ENCODE peak calls at places on chromosomes 3 and 15, in ten cellular contexts. N is hepatocyte, Z is glutamatergic neuron, Y is endothelial cell of umbilical vein, A is astrocyte of the cerebellum, C is GM06990, E is WTC11, T is Calu3, F is astrocyte, Q is body of pancreas. L is an unnamed sample.

GRCh38 chr3:41131224-41131623 is 68.1 kb upstream of the CTNNB1 start:
- DNase-seq in N (no peak), Z (no peak), Y (no peak), A (peak; percentile 23), C (no peak), E (peak; percentile 28), T (no peak), F (peak; percentile 20), Q (no peak), L (no peak)

GRCh38 chr3:139113231-139113749 is 68.6 kb upstream of the PRR23C start:
- DNase-seq in N (no peak), Z (no peak), Y (no peak), A (no peak), C (no peak), E (no peak), T (no peak), F (no peak), Q (no peak), L (no peak)

GRCh38 chr3:127857270-127857801 is 35.0 kb upstream of the MGLL start:
- DNase-seq in N (no peak), Z (no peak), Y (no peak), A (no peak), C (no peak), E (no peak), T (no peak), F (no peak), Q (no peak), L (peak; percentile 52)

GRCh38 chr15:99122831-99123705 is 18.2 kb downstream of the SYNM start:
- DNase-seq in N (no peak), Z (no peak), Y (peak; percentile 26), A (no peak), C (no peak), E (no peak), T (no peak), F (no peak), Q (no peak), L (no peak)

GRCh38 chr15:35118987-35119386 is 33.9 kb upstream of the NANOGP8 start:
- DNase-seq in N (no peak), Z (no peak), Y (no peak), A (no peak), C (no peak), E (no peak), T (no peak), F (no peak), Q (no peak), L (no peak)

GRCh38 chr3:41299036-41299435 is 99.7 kb downstream of the CTNNB1 start:
- DNase-seq in N (no peak), Z (no peak), Y (no peak), A (no peak), C (no peak), E (no peak), T (no peak), F (no peak), Q (no peak), L (no peak)

GRCh38 chr15:75203017-75203907 is 1.6 kb downstream of the C15orf39 start:
- DNase-seq in N (no peak), Z (no peak), Y (peak; percentile 50), A (no peak), C (no peak), E (no peak), T (no peak), F (no peak), Q (no peak), L (no peak)

GRCh38 chr15:99983171-99983891 is 250.1 kb upstream of the LYSMD4 start:
- DNase-seq in N (no peak), Z (no peak), Y (no peak), A (no peak), C (no peak), E (peak; percentile 53), T (no peak), F (no peak), Q (no peak), L (no peak)

GRCh38 chr3:101695779-101696372 is 9.4 kb upstream of the RPL24 start:
- DNase-seq in N (peak; percentile 79), Z (no peak), Y (peak; percentile 68), A (no peak), C (no peak), E (no peak), T (peak; percentile 42), F (peak; percentile 25), Q (no peak), L (no peak)

GRCh38 chr3:47113669-47114365 is 50.1 kb downstream of the SETD2 start:
- DNase-seq in N (no peak), Z (no peak), Y (no peak), A (peak; percentile 39), C (peak; percentile 30), E (no peak), T (no peak), F (peak; percentile 94), Q (no peak), L (no peak)

GRCh38 chr15:72271895-72272212 is 500 bp downstream of the PARP6 start:
- DNase-seq in N (peak; percentile 41), Z (no peak), Y (peak; percentile 36), A (no peak), C (no peak), E (no peak), T (peak; percentile 11), F (peak; percentile 6), Q (no peak), L (no peak)

GRCh38 chr3:40186508-40186907 is 123.0 kb upstream of the EIF1B start:
- DNase-seq in N (no peak), Z (no peak), Y (no peak), A (no peak), C (no peak), E (no peak), T (peak; percentile 12), F (no peak), Q (peak; percentile 38), L (no peak)

GRCh38 chr3:152738656-152739055 is 96.3 kb upstream of the P2RY1 start:
- DNase-seq in N (no peak), Z (no peak), Y (peak; percentile 22), A (peak; percentile 67), C (peak; percentile 23), E (no peak), T (no peak), F (peak; percentile 34), Q (no peak), L (no peak)

GRCh38 chr15:68158046-68158628 is 47.0 kb downstream of the CALML4 start:
- DNase-seq in N (peak; percentile 24), Z (no peak), Y (no peak), A (no peak), C (no peak), E (no peak), T (no peak), F (peak; percentile 7), Q (no peak), L (no peak)

GRCh38 chr15:68152342-68152741 is 52.8 kb downstream of the CALML4 start:
- DNase-seq in N (no peak), Z (no peak), Y (no peak), A (no peak), C (no peak), E (no peak), T (no peak), F (no peak), Q (no peak), L (no peak)

GRCh38 chr15:68157074-68157473 is 48.1 kb downstream of the CALML4 start:
- DNase-seq in N (no peak), Z (no peak), Y (no peak), A (no peak), C (no peak), E (no peak), T (no peak), F (no peak), Q (no peak), L (no peak)

GRCh38 chr15:68151277-68151676 is 53.9 kb downstream of the CALML4 start:
- DNase-seq in N (no peak), Z (no peak), Y (no peak), A (no peak), C (no peak), E (no peak), T (no peak), F (peak; percentile 4), Q (no peak), L (no peak)

GRCh38 chr15:68154923-68155559 is 50.1 kb downstream of the CALML4 start:
- DNase-seq in N (peak; percentile 76), Z (peak; percentile 24), Y (peak; percentile 71), A (peak; percentile 52), C (no peak), E (peak; percentile 28), T (peak; percentile 63), F (peak; percentile 40), Q (peak; percentile 62), L (peak; percentile 11)
- TF ChIP-seq CTCF in N (peak; percentile 91), Z (peak; percentile 55), Y (peak; percentile 49), A (peak; percentile 76), C (peak; percentile 64), E (peak; percentile 46), T (peak; percentile 69), F (peak; percentile 82), Q (peak; percentile 90), L (peak; percentile 67)

GRCh38 chr3:8705575-8705974 is 28.0 kb upstream of the CAV3 start:
- DNase-seq in N (no peak), Z (no peak), Y (no peak), A (no peak), C (no peak), E (no peak), T (no peak), F (no peak), Q (no peak), L (no peak)

DNA sequence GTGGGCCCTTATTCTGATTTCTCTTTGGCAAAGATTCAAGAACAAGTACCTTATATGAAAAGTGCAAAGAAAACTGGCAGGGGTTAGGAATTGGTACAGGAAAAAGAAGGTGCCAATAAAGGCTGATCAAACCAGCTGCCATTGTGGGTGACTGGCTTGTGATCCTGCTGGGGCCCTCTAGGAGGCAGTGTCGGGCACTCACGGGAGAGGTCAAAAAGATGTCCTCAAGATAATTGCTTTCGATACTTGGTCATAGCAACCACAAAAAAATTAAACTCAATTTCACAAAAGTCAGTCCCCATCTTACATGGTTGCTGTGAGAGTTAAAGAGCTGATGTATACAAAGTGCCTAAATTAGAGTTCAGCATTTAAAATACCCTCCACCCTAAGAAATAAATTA is 31.0 kb upstream of the CAV3 start:
- DNase-seq in N (no peak), Z (no peak), Y (no peak), A (no peak), C (no peak), E (peak; percentile 70), T (no peak), F (no peak), Q (no peak), L (no peak)
- TF ChIP-seq CTCF in N (no peak), Z (peak; percentile 27), Y (peak; percentile 40), A (peak; percentile 34), C (peak; percentile 61), E (peak; percentile 62), T (no peak), F (peak; percentile 9), Q (no peak), L (peak; percentile 44)

GRCh38 chr3:72894941-72895552 is 7.2 kb downstream of the GXYLT2 start:
- DNase-seq in N (no peak), Z (no peak), Y (no peak), A (no peak), C (no peak), E (no peak), T (no peak), F (no peak), Q (no peak), L (no peak)
- TF ChIP-seq CTCF in N (no peak), Z (no peak), Y (no peak), A (no peak), C (no peak), E (no peak), T (no peak), F (no peak), Q (no peak), L (no peak)

DNA sequence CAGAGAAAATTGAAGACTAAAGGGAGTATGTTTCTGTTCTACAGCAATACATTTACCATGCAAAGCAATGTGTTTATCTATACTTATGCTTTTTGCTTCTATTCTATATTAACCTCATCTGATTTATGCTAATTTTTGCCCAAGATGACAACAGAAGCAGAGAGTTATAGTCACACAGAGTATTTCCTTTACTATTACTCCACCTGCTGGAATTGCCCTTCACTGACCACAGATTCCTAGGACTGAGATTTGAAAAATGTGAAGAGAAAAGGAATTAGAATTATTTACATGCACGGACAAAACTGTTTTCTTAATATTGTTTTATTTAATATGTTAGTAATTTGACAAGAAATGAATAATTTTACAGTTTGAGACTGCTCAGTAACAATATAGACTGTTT is 745.6 kb downstream of the VGLL3 start:
- DNase-seq in N (peak; percentile 31), Z (no peak), Y (no peak), A (no peak), C (no peak), E (no peak), T (no peak), F (no peak), Q (no peak), L (no peak)
- TF ChIP-seq CTCF in N (peak; percentile 76), Z (peak; percentile 53), Y (no peak), A (peak; percentile 39), C (no peak), E (peak; percentile 29), T (no peak), F (peak; percentile 30), Q (no peak), L (peak; percentile 16)